ENCODE peak calls at places on chromosomes 11 and 22, in seven cellular contexts. One of them, this sample, is unnamed.

GRCh38 chr11:70503878-70504240 is 105.5 kb downstream of the CTTN start:
- DNase-seq in keratinocyte: no peak
- DNase-seq in GM12878: no peak
- DNase-seq in A673: no peak
- DNase-seq in HepG2: no peak
- DNase-seq in mammary epithelial cell: no peak
- DNase-seq in PC-3: no peak
- DNase-seq in this sample: no peak

GRCh38 chr11:8610532-8611116 is 16.6 kb upstream of the STK33 start:
- DNase-seq in A673: no peak
- DNase-seq in mammary epithelial cell: no peak
- DNase-seq in PC-3: no peak
- DNase-seq in GM12878: no peak
- DNase-seq in keratinocyte: no peak
- DNase-seq in HepG2: no peak
- DNase-seq in this sample: no peak

GRCh38 chr11:33941637-33942160 is 49.8 kb upstream of the LMO2 start:
- DNase-seq in HepG2: no peak
- DNase-seq in keratinocyte: no peak
- DNase-seq in mammary epithelial cell: no peak
- DNase-seq in PC-3: no peak
- DNase-seq in A673: peak; percentile 86
- DNase-seq in GM12878: peak; percentile 33
- DNase-seq in this sample: peak; percentile 71

GRCh38 chr11:12457030-12457600 is 79.7 kb downstream of the PARVA start:
- DNase-seq in PC-3: no peak
- DNase-seq in keratinocyte: no peak
- DNase-seq in A673: no peak
- DNase-seq in mammary epithelial cell: no peak
- DNase-seq in GM12878: no peak
- DNase-seq in HepG2: no peak
- DNase-seq in this sample: peak; percentile 73

GRCh38 chr11:100671471-100671870 is 15.6 kb upstream of the ARHGAP42 start:
- DNase-seq in HepG2: peak; percentile 11
- DNase-seq in GM12878: no peak
- DNase-seq in keratinocyte: no peak
- DNase-seq in A673: no peak
- DNase-seq in mammary epithelial cell: no peak
- DNase-seq in PC-3: peak; percentile 53
- DNase-seq in this sample: peak; percentile 62

GRCh38 chr11:19199766-19200165 is 2.0 kb downstream of the CSRP3 start:
- DNase-seq in keratinocyte: no peak
- DNase-seq in PC-3: peak; percentile 13
- DNase-seq in HepG2: no peak
- DNase-seq in GM12878: no peak
- DNase-seq in mammary epithelial cell: no peak
- DNase-seq in A673: no peak
- DNase-seq in this sample: peak; percentile 30

GRCh38 chr11:86069408-86070086 is 663 bp upstream of the PICALM start:
- DNase-seq in HepG2: peak; percentile 76
- DNase-seq in GM12878: peak; percentile 62
- DNase-seq in A673: peak; percentile 75
- DNase-seq in mammary epithelial cell: peak; percentile 89
- DNase-seq in keratinocyte: peak; percentile 60
- DNase-seq in PC-3: peak; percentile 75
- DNase-seq in this sample: peak; percentile 88

GRCh38 chr11:64165482-64165841 is 451 bp downstream of the MACROD1 start:
- DNase-seq in mammary epithelial cell: no peak
- DNase-seq in keratinocyte: no peak
- DNase-seq in A673: peak; percentile 48
- DNase-seq in GM12878: no peak
- DNase-seq in HepG2: no peak
- DNase-seq in PC-3: peak; percentile 18
- DNase-seq in this sample: no peak

GRCh38 chr11:77381749-77382693 is 80.5 kb upstream of the GDPD4 start:
- DNase-seq in PC-3: peak; percentile 12
- DNase-seq in GM12878: no peak
- DNase-seq in mammary epithelial cell: no peak
- DNase-seq in A673: peak; percentile 8
- DNase-seq in HepG2: no peak
- DNase-seq in keratinocyte: no peak
- DNase-seq in this sample: peak; percentile 87

GRCh38 chr11:28400236-28401100 is 292.3 kb downstream of the METTL15 start:
- DNase-seq in mammary epithelial cell: peak; percentile 37
- DNase-seq in GM12878: no peak
- DNase-seq in PC-3: peak; percentile 33
- DNase-seq in A673: no peak
- DNase-seq in keratinocyte: no peak
- DNase-seq in HepG2: peak; percentile 3
- DNase-seq in this sample: peak; percentile 61

GRCh38 chr11:18016789-18017188 is 3.9 kb upstream of the SERGEF start:
- DNase-seq in PC-3: no peak
- DNase-seq in A673: no peak
- DNase-seq in keratinocyte: no peak
- DNase-seq in GM12878: no peak
- DNase-seq in mammary epithelial cell: no peak
- DNase-seq in HepG2: no peak
- DNase-seq in this sample: no peak

GRCh38 chr11:1338201-1339065 is 29.0 kb upstream of the TOLLIP start:
- DNase-seq in GM12878: no peak
- DNase-seq in keratinocyte: no peak
- DNase-seq in mammary epithelial cell: no peak
- DNase-seq in A673: no peak
- DNase-seq in PC-3: no peak
- DNase-seq in HepG2: no peak
- DNase-seq in this sample: no peak

GRCh38 chr11:69536406-69536805 is 54.9 kb downstream of the LINC01488 start:
- DNase-seq in GM12878: no peak
- DNase-seq in keratinocyte: no peak
- DNase-seq in HepG2: no peak
- DNase-seq in PC-3: no peak
- DNase-seq in mammary epithelial cell: no peak
- DNase-seq in A673: no peak
- DNase-seq in this sample: no peak

GRCh38 chr22:49753276-49753884 is 74.3 kb downstream of the BRD1 start:
- DNase-seq in mammary epithelial cell: no peak
- DNase-seq in HepG2: no peak
- DNase-seq in GM12878: no peak
- DNase-seq in PC-3: no peak
- DNase-seq in keratinocyte: no peak
- DNase-seq in A673: no peak
- DNase-seq in this sample: no peak

GRCh38 chr11:49851511-49851910 is 100.7 kb upstream of the OR4C13 start:
- DNase-seq in GM12878: no peak
- DNase-seq in A673: no peak
- DNase-seq in PC-3: no peak
- DNase-seq in mammary epithelial cell: no peak
- DNase-seq in keratinocyte: no peak
- DNase-seq in HepG2: no peak
- DNase-seq in this sample: no peak

GRCh38 chr11:8671242-8671641 is 11.2 kb downstream of the TRIM66 start:
- DNase-seq in keratinocyte: no peak
- DNase-seq in PC-3: peak; percentile 80
- DNase-seq in GM12878: no peak
- DNase-seq in HepG2: no peak
- DNase-seq in mammary epithelial cell: peak; percentile 91
- DNase-seq in A673: peak; percentile 97
- DNase-seq in this sample: peak; percentile 95

GRCh38 chr11:71336176-71336995 is 84.0 kb upstream of the SHANK2 start:
- DNase-seq in GM12878: no peak
- DNase-seq in A673: no peak
- DNase-seq in HepG2: no peak
- DNase-seq in PC-3: no peak
- DNase-seq in mammary epithelial cell: no peak
- DNase-seq in keratinocyte: no peak
- DNase-seq in this sample: no peak

GRCh38 chr11:26946209-26946828 is 47.6 kb upstream of the FIBIN start:
- DNase-seq in GM12878: no peak
- DNase-seq in keratinocyte: no peak
- DNase-seq in PC-3: no peak
- DNase-seq in HepG2: no peak
- DNase-seq in mammary epithelial cell: peak; percentile 71
- DNase-seq in A673: no peak
- DNase-seq in this sample: peak; percentile 77

GRCh38 chr11:10674991-10675440 is 18.5 kb downstream of the IRAG1 start:
- DNase-seq in keratinocyte: no peak
- DNase-seq in A673: no peak
- DNase-seq in HepG2: no peak
- DNase-seq in PC-3: no peak
- DNase-seq in mammary epithelial cell: no peak
- DNase-seq in GM12878: no peak
- DNase-seq in this sample: no peak
- H3K27ac ChIP-seq in keratinocyte: no peak overlapping the region
- H3K27ac ChIP-seq in A673: no peak overlapping the region
- H3K27ac ChIP-seq in HepG2: no peak overlapping the region
- H3K27ac ChIP-seq in PC-3: no peak overlapping the region
- H3K27ac ChIP-seq in mammary epithelial cell: no peak overlapping the region
- H3K27ac ChIP-seq in GM12878: no peak overlapping the region
- H3K27ac ChIP-seq in this sample: peak overlapping the region; percentile 48

DNA sequence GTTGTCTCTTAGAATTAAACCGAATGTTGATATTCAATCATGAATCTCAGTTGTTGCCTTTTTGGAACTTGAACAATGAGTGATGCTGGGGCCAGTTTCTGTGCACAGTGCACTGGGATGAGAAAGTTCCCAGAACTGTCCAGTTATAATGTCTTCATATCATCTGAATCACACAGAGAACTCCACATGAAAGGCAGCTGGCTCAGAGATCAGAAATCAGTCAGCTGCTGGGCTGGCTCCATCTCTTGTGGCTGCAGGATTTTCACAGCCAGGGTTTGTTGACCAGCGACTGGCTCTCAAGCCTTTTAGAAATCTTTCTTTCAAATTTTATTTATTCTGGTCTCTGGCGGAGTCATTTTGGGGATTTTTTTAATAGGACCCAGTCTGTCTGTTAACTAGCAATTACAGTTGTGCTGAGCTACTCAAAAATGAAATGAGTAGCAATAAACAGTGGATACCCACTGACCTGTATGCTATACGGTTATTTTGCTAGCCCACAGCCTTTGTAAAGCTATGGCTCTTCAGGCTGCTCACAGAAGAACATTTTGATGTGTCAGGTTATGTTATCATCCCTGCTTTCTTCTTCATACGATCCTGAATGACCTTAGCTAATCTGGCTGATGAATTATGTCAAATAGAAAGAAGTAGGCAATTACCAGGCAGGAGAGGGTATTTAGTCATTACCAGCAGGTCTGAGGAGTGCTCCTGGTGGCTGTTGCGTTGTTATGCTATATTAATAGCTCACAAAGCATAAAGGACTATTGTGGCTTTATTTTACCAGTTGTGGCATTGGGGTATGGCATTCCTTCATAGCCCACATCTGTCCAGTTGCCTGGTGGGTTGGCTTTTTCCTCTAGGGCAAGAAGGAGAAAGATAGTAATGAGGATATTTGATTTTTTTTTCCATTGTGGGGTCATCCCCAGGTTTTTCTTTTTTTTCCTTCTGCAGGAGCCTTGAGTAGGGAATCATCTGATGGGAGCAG is 3.6 kb downstream of the FAT3 start:
- DNase-seq in GM12878: no peak
- DNase-seq in PC-3: no peak
- DNase-seq in HepG2: no peak
- DNase-seq in keratinocyte: no peak
- DNase-seq in mammary epithelial cell: no peak
- DNase-seq in A673: no peak
- DNase-seq in this sample: peak; percentile 34
- TF ChIP-seq EZH2 in GM12878: no peak
- TF ChIP-seq EZH2 in PC-3: no peak
- TF ChIP-seq EZH2 in HepG2: no peak
- TF ChIP-seq EZH2 in keratinocyte: peak; percentile 18
- TF ChIP-seq EZH2 in mammary epithelial cell: no peak
- TF ChIP-seq EZH2 in A673: no peak
- TF ChIP-seq EZH2 in this sample: no peak

GRCh38 chr11:96242191-96242845 is 100.7 kb downstream of the MAML2 start:
- DNase-seq in PC-3: no peak
- DNase-seq in keratinocyte: no peak
- DNase-seq in A673: peak; percentile 58
- DNase-seq in GM12878: no peak
- DNase-seq in HepG2: no peak
- DNase-seq in mammary epithelial cell: no peak
- DNase-seq in this sample: peak; percentile 75

GRCh38 chr11:96237759-96238158 is 105.2 kb downstream of the MAML2 start:
- DNase-seq in PC-3: no peak
- DNase-seq in mammary epithelial cell: no peak
- DNase-seq in HepG2: peak; percentile 73
- DNase-seq in GM12878: no peak
- DNase-seq in A673: no peak
- DNase-seq in keratinocyte: no peak
- DNase-seq in this sample: no peak

GRCh38 chr11:96242971-96243647 is 99.9 kb downstream of the MAML2 start:
- DNase-seq in GM12878: peak; percentile 86
- DNase-seq in mammary epithelial cell: peak; percentile 92
- DNase-seq in PC-3: peak; percentile 95
- DNase-seq in keratinocyte: peak; percentile 72
- DNase-seq in A673: peak; percentile 100
- DNase-seq in HepG2: peak; percentile 37
- DNase-seq in this sample: peak; percentile 99

GRCh38 chr11:96238563-96239166 is 104.3 kb downstream of the MAML2 start:
- DNase-seq in PC-3: no peak
- DNase-seq in mammary epithelial cell: no peak
- DNase-seq in A673: no peak
- DNase-seq in HepG2: no peak
- DNase-seq in GM12878: no peak
- DNase-seq in keratinocyte: no peak
- DNase-seq in this sample: peak; percentile 67

DNA sequence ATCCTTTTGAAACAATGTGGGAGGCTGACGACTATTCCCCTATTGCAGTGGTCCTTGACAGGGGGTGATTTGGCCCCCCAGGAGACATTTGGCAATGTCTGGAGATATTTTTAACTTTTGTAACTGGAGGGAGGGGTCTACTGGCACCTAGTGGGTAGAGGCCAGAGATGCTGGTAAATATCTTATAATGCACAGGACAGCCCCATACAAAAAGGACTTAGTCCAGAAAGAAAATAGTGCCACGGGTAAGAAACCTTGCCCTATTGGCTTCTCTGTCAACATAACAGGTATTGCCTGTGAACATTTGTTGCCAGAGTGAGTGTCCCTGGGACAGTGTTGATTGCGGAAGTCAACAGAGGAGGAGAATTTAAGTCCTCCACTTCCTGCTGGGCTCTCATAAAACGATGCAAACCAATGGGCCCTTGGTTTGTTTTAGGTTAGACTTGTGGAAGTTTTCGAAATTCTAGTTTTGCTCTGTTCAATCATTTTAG is 101.6 kb downstream of the MAML2 start:
- DNase-seq in GM12878: no peak
- DNase-seq in PC-3: no peak
- DNase-seq in keratinocyte: no peak
- DNase-seq in HepG2: peak; percentile 89
- DNase-seq in mammary epithelial cell: no peak
- DNase-seq in A673: peak; percentile 61
- DNase-seq in this sample: no peak
- H3K27ac ChIP-seq in GM12878: no peak overlapping the region
- H3K27ac ChIP-seq in PC-3: no peak overlapping the region
- H3K27ac ChIP-seq in keratinocyte: no peak overlapping the region
- H3K27ac ChIP-seq in HepG2: peak overlapping the region; percentile 71
- H3K27ac ChIP-seq in mammary epithelial cell: no peak overlapping the region
- H3K27ac ChIP-seq in A673: peak overlapping the region; percentile 90
- H3K27ac ChIP-seq in this sample: no peak overlapping the region

GRCh38 chr11:121833970-121834369 is 282.0 kb downstream of the BLID start:
- DNase-seq in mammary epithelial cell: no peak
- DNase-seq in keratinocyte: no peak
- DNase-seq in HepG2: no peak
- DNase-seq in GM12878: no peak
- DNase-seq in PC-3: no peak
- DNase-seq in A673: no peak
- DNase-seq in this sample: no peak

GRCh38 chr11:121829159-121829643 is 286.8 kb downstream of the BLID start:
- DNase-seq in PC-3: peak; percentile 85
- DNase-seq in keratinocyte: peak; percentile 5
- DNase-seq in HepG2: no peak
- DNase-seq in GM12878: no peak
- DNase-seq in A673: peak; percentile 60
- DNase-seq in mammary epithelial cell: peak; percentile 91
- DNase-seq in this sample: peak; percentile 100
- TF ChIP-seq EZH2 in PC-3: no peak
- TF ChIP-seq EZH2 in keratinocyte: no peak
- TF ChIP-seq EZH2 in HepG2: no peak
- TF ChIP-seq EZH2 in GM12878: no peak
- TF ChIP-seq EZH2 in A673: no peak
- TF ChIP-seq EZH2 in mammary epithelial cell: no peak
- TF ChIP-seq EZH2 in this sample: no peak